ENCODE peak calls at places on chromosomes 7 and 10, in seven cellular contexts. Z is RPMI8226; X is glutamatergic neuron; V is ELR; R is cardiac fibroblast; D is Jurkat, Clone E6-1; U is A549. K is an unnamed sample.

GRCh38 chr7:92723205-92723604 is 113.2 kb downstream of the CDK6 start:
- DNase-seq in R (peak), D (no peak), Z (no peak), U (no peak), X (no peak), V (peak), K (no peak)

GRCh38 chr7:130296221-130296951 is 3.4 kb downstream of the CPA4 start:
- DNase-seq in Z (no peak), D (no peak), U (no peak), X (no peak), V (no peak), R (no peak), K (no peak)

GRCh38 chr7:51455948-51456347 is 139.3 kb upstream of the COBL start:
- DNase-seq in D (no peak), X (peak), U (no peak), R (no peak), V (no peak), Z (peak), K (no peak)

GRCh38 chr10:127939786-127940330 is 33.0 kb downstream of the PTPRE start:
- DNase-seq in Z (no peak), U (no peak), R (no peak), X (no peak), D (no peak), V (no peak), K (no peak)

GRCh38 chr10:19209319-19209718 is 160.7 kb downstream of the MALRD1 start:
- DNase-seq in R (no peak), Z (no peak), U (no peak), D (no peak), X (no peak), V (no peak), K (no peak)

GRCh38 chr10:103833731-103834365 is 21.5 kb downstream of the SH3PXD2A start:
- DNase-seq in V (no peak), X (peak), U (peak), D (no peak), Z (no peak), R (peak), K (no peak)

GRCh38 chr7:65840446-65840845 is 32.4 kb upstream of the VKORC1L1 start:
- DNase-seq in V (no peak), Z (no peak), X (no peak), U (no peak), D (peak), R (no peak), K (no peak)

GRCh38 chr10:95360122-95360715 is 69.4 kb upstream of the PDLIM1 start:
- DNase-seq in R (peak), V (no peak), U (no peak), D (peak), Z (peak), X (no peak), K (no peak)

GRCh38 chr10:32321016-32321631 is 25.8 kb downstream of the EPC1 start:
- DNase-seq in D (no peak), V (no peak), R (no peak), U (no peak), Z (no peak), X (no peak), K (no peak)

GRCh38 chr10:91635401-91636400 is 2.8 kb upstream of the PPP1R3C start:
- DNase-seq in U (peak), X (peak), D (peak), V (peak), R (peak), Z (peak), K (no peak)

K was measured in HS-5.